ENCODE peak calls at places on chromosome 14, in eight cellular contexts. E is osteoblast; A is hepatocyte; I is psoas muscle; P is HCT116; D is upper lobe of right lung; O is astrocyte of the spinal cord; B is naive thymus-derived CD4-positive, alpha-beta T cell. Y is an unnamed sample.

GRCh38 chr14:98907271-98907670 is 364.7 kb downstream of the BCL11B start:
- DNase-seq in P (no peak), B (no peak), D (no peak), A (no peak), I (no peak), O (no peak), E (no peak), Y (no peak)

GRCh38 chr14:81384900-81385299 is 15.2 kb downstream of the STON2 start:
- DNase-seq in I (no peak), D (no peak), E (no peak), O (peak), A (no peak), B (no peak), P (no peak), Y (no peak)

GRCh38 chr14:60510254-60510975 is 1.5 kb downstream of the SIX6 start:
- DNase-seq in D (no peak), B (no peak), P (no peak), E (no peak), I (no peak), O (no peak), A (no peak), Y (no peak)

GRCh38 chr14:74347795-74348100 is 523 bp upstream of the VRTN start:
- DNase-seq in E (no peak), B (no peak), D (peak), I (no peak), P (no peak), A (no peak), O (no peak), Y (no peak)

GRCh38 chr14:89466939-89467338 is 49.9 kb upstream of the FOXN3 start:
- DNase-seq in I (peak), B (no peak), P (no peak), O (no peak), A (no peak), E (no peak), D (no peak), Y (no peak)

GRCh38 chr14:35285168-35285990 is 6.8 kb upstream of the PSMA6 start:
- DNase-seq in D (no peak), E (peak), A (no peak), O (no peak), P (no peak), I (no peak), B (no peak), Y (no peak)

GRCh38 chr14:93880025-93880820 is 46.9 kb upstream of the FAM181A start:
- DNase-seq in E (no peak), I (no peak), A (no peak), O (peak), B (no peak), P (no peak), D (peak), Y (no peak)

GRCh38 chr14:84064296-84064695 is 1465.6 kb upstream of the FLRT2 start:
- DNase-seq in A (no peak), I (no peak), O (no peak), D (no peak), E (no peak), P (no peak), B (no peak), Y (no peak)

GRCh38 chr14:71403673-71404072 is 496.4 kb downstream of the PCNX1 start:
- DNase-seq in P (peak), B (peak), O (peak), D (no peak), I (no peak), A (no peak), E (no peak), Y (peak)

GRCh38 chr14:46325777-46326176 is 325.8 kb downstream of the RPL10L start:
- DNase-seq in P (no peak), A (no peak), B (no peak), D (no peak), E (no peak), O (no peak), I (no peak), Y (no peak)

GRCh38 chr14:96268426-96269358 is 12.7 kb downstream of the BDKRB1 start:
- DNase-seq in P (no peak), A (peak), E (peak), O (peak), I (peak), D (no peak), B (no peak), Y (peak)

GRCh38 chr14:92850492-92850891 is 56.4 kb downstream of the GOLGA5 start:
- DNase-seq in D (no peak), O (no peak), E (no peak), I (no peak), P (no peak), B (no peak), A (no peak), Y (no peak)

GRCh38 chr14:88825503-88825902 is 1.1 kb downstream of the TTC8 start:
- DNase-seq in P (no peak), A (no peak), I (no peak), O (no peak), E (no peak), B (no peak), D (no peak), Y (no peak)

GRCh38 chr14:32565256-32565655 is 236.2 kb downstream of the AKAP6 start:
- DNase-seq in B (no peak), P (no peak), A (no peak), D (no peak), I (no peak), O (peak), E (no peak), Y (no peak)

GRCh38 chr14:89447182-89447970 is 30.3 kb upstream of the FOXN3 start:
- DNase-seq in P (no peak), O (no peak), D (no peak), B (no peak), A (no peak), E (no peak), I (no peak), Y (peak)

DNA sequence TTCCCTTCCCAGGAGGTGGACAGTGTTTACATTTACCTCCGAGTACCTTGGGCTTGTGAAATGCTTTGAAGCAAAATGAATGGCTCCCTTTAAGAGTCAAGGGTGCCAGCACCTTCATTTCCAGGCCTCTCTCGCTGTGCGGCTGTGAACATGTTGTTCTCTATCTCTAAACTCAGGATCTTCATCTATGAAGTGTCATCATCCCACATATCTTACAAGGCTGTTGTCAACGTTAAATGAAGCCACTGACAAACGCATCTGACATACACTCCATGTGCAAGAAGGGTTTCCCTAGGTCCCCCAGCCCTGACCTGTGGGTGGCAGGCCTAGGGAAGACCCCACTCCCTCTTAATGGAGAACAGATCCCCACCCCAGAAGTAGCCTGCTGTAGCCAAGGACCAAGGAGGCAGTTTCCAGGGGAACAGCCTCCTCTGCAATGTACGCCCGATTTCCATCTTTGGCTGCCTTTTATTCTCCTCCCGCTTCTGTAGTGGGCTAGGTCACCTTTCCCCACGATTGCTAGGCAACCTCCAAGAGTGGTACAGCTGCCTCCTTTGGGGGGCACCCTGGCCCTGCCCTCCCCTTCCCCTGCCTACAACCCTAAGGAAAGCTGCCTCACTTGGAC is 7.6 kb downstream of the ACTN1 start:
- DNase-seq in E (no peak), O (peak), D (no peak), A (no peak), P (no peak), I (no peak), B (no peak), Y (no peak)
- H3K4me3 ChIP-seq in E (no peak), O (no peak), D (no peak), A (no peak), P (no peak), I (no peak), B (peak), Y (no peak)

GRCh38 chr14:41154143-41154807 is 452.4 kb upstream of the LRFN5 start:
- DNase-seq in O (no peak), I (no peak), B (no peak), P (no peak), A (no peak), D (no peak), E (no peak), Y (no peak)
- H3K4me3 ChIP-seq in O (no peak), I (no peak), B (no peak), P (no peak), A (no peak), D (no peak), E (no peak), Y (no peak)

DNA sequence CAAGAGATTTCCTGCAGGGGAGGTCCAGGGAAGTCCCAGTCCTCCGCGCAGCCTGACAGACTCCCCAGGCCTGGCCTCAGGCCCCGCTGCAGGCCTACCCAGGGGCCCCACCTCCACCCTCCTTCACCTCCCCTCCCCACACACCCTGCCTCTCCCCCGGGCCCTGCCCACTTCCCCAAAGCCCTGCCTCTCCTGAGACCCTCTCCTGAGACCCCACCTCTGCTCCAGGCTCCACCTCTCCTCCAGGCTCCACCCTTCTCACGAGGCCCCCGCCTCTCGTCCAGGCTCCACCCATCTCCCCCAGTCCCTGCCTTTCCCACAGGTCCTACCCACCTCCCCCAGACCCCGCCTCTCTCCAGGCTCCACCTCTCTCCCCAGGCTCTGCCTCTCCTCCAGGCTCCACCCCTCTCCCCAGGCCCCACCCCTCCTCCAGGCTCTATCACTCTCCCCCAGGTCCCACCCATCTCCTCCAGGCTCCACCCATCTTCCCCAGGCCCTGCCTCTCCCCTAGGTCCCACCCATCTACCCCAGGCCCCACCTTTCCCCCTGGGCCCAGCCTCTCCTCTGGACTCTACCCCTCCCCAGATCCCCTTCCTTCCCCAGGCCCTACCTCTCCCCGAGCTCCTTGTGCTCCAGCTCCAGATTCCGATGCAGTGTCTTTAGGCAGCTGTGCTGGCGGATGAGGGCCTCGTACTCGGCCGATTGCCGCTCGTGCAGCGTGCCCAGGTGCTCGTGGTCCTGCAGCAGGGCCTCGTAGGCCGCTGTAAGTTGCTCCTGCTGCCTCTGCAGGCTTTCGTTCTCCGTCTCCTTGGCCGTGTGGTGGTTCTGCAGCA is 58.8 kb upstream of the GPR68 start:
- DNase-seq in D (peak), E (peak), I (peak), B (peak), P (peak), A (no peak), O (no peak), Y (peak)
- H3K4me3 ChIP-seq in D (no peak), E (no peak), I (no peak), B (no peak), P (no peak), A (no peak), O (no peak), Y (no peak)

DNA sequence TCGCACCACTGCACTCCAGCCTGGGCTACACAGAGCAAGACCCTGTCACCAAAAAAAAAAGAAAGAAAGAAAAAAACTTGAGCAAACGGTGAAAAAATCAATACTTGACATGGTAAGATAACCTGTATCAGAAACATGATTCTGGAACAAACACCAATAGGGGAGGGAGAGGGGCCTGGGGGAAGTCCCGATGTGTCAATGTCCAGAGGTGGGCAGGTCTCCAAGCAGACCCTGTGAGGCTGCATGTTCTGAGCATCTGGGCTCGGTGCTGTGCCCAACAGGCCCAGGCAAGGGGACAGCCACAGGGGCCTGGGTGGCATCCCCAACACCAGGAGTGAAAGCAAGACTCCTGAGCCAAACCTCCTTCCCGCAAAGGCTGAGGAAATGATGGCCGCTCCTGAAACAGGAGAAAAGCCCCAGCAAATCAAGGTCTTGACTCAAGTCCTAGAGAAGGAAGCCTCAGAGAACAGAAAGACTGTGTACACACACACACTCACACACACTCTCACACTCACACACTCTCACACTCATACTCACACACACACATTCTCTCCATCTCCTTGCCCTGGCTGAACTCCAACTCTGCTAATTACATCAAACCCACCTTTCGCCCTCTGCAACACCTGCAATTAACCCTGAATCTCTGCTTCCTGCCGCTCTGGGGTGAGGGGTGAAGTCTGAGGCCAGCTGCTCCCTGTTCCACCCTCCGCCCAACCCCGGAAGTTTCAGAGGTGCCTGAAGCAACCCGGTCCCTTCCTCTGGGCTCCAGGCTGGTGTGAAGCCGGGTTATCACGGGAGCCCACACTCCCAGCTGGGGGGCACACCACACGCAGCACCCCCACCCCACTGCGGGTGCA is 20.4 kb downstream of the CCDC88C start:
- DNase-seq in E (peak), D (no peak), A (no peak), O (no peak), B (peak), I (no peak), P (no peak), Y (peak)
- H3K4me3 ChIP-seq in E (no peak), D (no peak), A (no peak), O (no peak), B (peak), I (no peak), P (no peak), Y (peak)

GRCh38 chr14:33682746-33683145 is 268.1 kb downstream of the EGLN3 start:
- DNase-seq in E (peak), D (no peak), O (peak), B (no peak), P (no peak), A (no peak), I (peak), Y (no peak)
- H3K4me3 ChIP-seq in E (peak), D (no peak), O (no peak), B (no peak), P (no peak), A (no peak), I (no peak), Y (no peak)